ENCODE peak calls at places on chromosome 1, in four cellular contexts. L is psoas muscle, K is BJ, G is adrenal gland. B is an unnamed sample.
A peak's percentile ranks its signal among the peaks of the same experiment; 100 is the strongest.

GRCh38 chr1:234170067-234170466 is 203.2 kb upstream of the COA6 start:
- DNase-seq in L (no peak), K (no peak), G (no peak), B (no peak)

GRCh38 chr1:209748620-209749019 is 7.2 kb upstream of the TRAF3IP3 start:
- DNase-seq in L (no peak), K (no peak), G (no peak), B (no peak)

GRCh38 chr1:41902125-41902524 is 16.6 kb downstream of the HIVEP3 start:
- DNase-seq in L (peak; percentile 29), K (no peak), G (peak; percentile 49), B (peak; percentile 45)

GRCh38 chr1:54229281-54229891 is 29.4 kb downstream of the MRPL37 start:
- DNase-seq in L (peak; percentile 41), K (no peak), G (peak; percentile 77), B (no peak)

GRCh38 chr1:32393832-32394140 is 455 bp downstream of the BSDC1 start:
- DNase-seq in L (peak; percentile 38), K (no peak), G (no peak), B (no peak)

GRCh38 chr1:79353224-79353623 is 346.7 kb upstream of the ADGRL4 start:
- DNase-seq in L (no peak), K (no peak), G (peak; percentile 56), B (peak; percentile 9)

GRCh38 chr1:82979593-82980230 is 1019.2 kb downstream of the TTLL7 start:
- DNase-seq in L (no peak), K (no peak), G (no peak), B (no peak)

GRCh38 chr1:212315907-212316306 is 30.7 kb downstream of the PPP2R5A start:
- DNase-seq in L (no peak), K (no peak), G (peak; percentile 25), B (no peak)

GRCh38 chr1:116682641-116683221 is 15.2 kb upstream of the IGSF3 start:
- DNase-seq in L (no peak), K (no peak), G (no peak), B (no peak)

GRCh38 chr1:116852910-116853309 is 56.8 kb upstream of the PTGFRN start:
- DNase-seq in L (no peak), K (no peak), G (no peak), B (no peak)

GRCh38 chr1:45470306-45470798 is 20.6 kb downstream of the TESK2 start:
- DNase-seq in L (no peak), K (no peak), G (no peak), B (no peak)

GRCh38 chr1:175278729-175279128 is 86.2 kb upstream of the KIAA0040 start:
- DNase-seq in L (no peak), K (no peak), G (no peak), B (no peak)

GRCh38 chr1:202249846-202250245 is 56.2 kb downstream of the LGR6 start:
- DNase-seq in L (no peak), K (no peak), G (no peak), B (no peak)

GRCh38 chr1:20885121-20885520 is 98.0 kb upstream of the HP1BP3 start:
- DNase-seq in L (no peak), K (no peak), G (no peak), B (no peak)

GRCh38 chr1:156664046-156664948 is 12.9 kb downstream of the NES start:
- DNase-seq in L (peak; percentile 46), K (no peak), G (no peak), B (no peak)

GRCh38 chr1:39876136-39876535 is 7.2 kb downstream of the TRIT1 start:
- DNase-seq in L (no peak), K (no peak), G (no peak), B (no peak)

GRCh38 chr1:50097041-50097739 is 11.5 kb upstream of the ELAVL4 start:
- DNase-seq in L (no peak), K (no peak), G (no peak), B (no peak)

GRCh38 chr1:172325562-172325961 is 94.9 kb upstream of the C1orf105 start:
- DNase-seq in L (no peak), K (no peak), G (no peak), B (no peak)

GRCh38 chr1:225946082-225946620 is 5.1 kb upstream of the LEFTY2 start:
- DNase-seq in L (no peak), K (no peak), G (no peak), B (no peak)

GRCh38 chr1:66183386-66183785 is 350.6 kb upstream of the SGIP1 start:
- DNase-seq in L (no peak), K (no peak), G (no peak), B (no peak)
- H3K4me3 ChIP-seq in L (no peak overlapping the region), K (no peak overlapping the region), G (no peak overlapping the region), B (no peak overlapping the region)

DNA sequence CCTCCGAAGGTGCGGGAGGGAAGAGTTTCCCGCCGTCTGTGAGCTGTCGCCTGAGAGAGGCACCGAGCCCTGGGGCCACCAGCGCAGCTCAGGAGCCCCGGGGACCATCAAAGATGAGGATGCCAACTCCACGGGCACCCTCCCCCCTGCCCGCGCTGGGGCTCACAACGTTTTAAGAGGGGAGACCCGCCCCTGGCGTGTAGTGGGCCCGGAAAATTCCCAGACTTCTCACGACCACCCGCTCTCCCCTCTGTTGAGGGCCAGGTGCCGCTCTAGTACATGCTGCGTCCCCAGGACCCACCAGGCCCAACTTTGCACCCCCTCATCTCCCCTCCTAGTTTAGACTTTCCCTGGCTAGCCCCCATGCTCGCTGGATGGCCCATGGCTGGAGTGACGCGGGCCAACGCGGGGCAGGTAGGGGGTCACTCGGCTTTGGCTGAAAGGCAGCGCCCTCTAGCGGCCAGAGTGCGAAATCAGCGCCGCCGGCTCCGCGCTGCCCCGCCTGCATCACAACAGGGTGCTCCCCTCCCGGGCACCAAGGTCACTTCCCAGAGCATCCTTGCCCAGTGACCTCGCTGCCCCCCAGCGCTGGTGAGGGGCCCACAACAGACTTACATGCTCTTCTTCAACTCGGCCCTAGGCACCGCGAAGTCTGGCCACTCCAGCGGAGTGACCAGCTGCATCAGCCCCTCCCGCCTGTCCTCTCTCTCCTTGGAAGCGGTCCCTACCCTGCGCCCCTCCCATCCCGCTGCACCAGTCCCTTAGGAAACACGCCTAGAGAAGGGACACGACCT is 1.8 kb downstream of the CD160 start:
- DNase-seq in L (peak; percentile 77), K (no peak), G (peak; percentile 77), B (no peak)
- TF ChIP-seq CTCF in L (peak; percentile 96), K (peak; percentile 94), G (peak; percentile 88), B (peak; percentile 90)

GRCh38 chr1:13593511-13594131 is 10.0 kb downstream of the PDPN start:
- DNase-seq in L (peak; percentile 80), K (peak; percentile 81), G (peak; percentile 23), B (no peak)
- H3K4me3 ChIP-seq in L (no peak overlapping the region), K (no peak overlapping the region), G (no peak overlapping the region), B (no peak overlapping the region)

DNA sequence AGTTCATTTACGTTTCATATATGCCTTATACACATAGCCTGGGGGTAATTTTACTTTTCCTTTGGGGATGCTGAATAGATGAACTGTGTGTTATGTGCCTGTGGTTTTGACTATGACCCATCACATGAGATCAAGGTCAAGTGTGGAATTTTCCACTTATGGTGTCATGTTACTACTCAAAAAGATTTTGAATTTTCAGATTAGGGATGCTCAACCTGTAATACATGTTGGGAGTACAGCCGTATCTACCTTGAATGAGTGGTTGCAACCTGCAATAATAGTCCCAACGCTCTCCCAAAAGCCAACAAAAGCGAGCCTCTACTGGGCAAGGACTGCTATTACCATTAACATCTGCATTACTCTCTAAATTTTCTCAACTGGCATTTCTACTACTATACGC is 68.5 kb upstream of the SDC3 start:
- DNase-seq in L (no peak), K (no peak), G (no peak), B (no peak)
- TF ChIP-seq CTCF in L (no peak), K (peak; percentile 23), G (no peak), B (peak; percentile 6)

DNA sequence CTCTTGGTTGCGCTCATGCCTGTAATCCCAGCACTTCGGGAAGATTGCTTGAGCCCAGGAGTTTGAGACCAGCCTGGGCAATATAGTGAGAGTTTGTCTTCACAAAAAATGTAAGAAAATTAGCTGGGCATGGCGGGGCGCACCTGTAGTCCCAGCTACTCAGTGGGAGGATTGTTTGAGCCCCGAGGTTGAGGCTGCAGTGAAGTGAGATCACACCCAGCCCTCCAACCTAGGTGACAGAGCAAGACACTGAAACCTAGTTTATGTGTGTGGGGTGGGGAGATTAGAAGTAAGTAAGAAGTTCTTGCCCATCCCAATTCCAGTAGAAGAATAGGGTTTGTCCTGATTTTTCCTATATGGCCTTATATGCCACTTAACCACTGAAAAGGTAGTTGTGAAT is 2.0 kb downstream of the RPL5 start:
- DNase-seq in L (no peak), K (no peak), G (no peak), B (no peak)
- H3K4me3 ChIP-seq in L (peak overlapping the region; percentile 97), K (peak overlapping the region; percentile 62), G (no peak overlapping the region), B (peak overlapping the region; percentile 98)